ENCODE peak calls at places on chromosomes 12 and 14, in eight cellular contexts. U is GM23338, R is OCI-LY7, E is PC-3, N is neural progenitor cell, X is hepatocyte, I is SK-N-SH, Q is HCT116. J is an unnamed sample.
A peak's percentile ranks its signal among the peaks of the same experiment; 100 is the strongest.

GRCh38 chr14:78595797-78596196 is 425.6 kb downstream of the NRXN3 start:
- DNase-seq in N (peak; percentile 48), Q (no peak), X (peak; percentile 18), U (peak; percentile 52), I (peak; percentile 27), E (peak; percentile 5), R (no peak), J (peak; percentile 21)

GRCh38 chr12:69685810-69686209 is 13.3 kb downstream of the BEST3 start:
- DNase-seq in X (no peak), I (no peak), N (no peak), Q (no peak), R (no peak), U (no peak), E (peak; percentile 92), J (peak; percentile 81)

GRCh38 chr12:121144416-121144914 is 11.8 kb downstream of the P2RX7 start:
- DNase-seq in R (no peak), X (no peak), U (no peak), I (no peak), N (no peak), E (peak; percentile 22), Q (no peak), J (peak; percentile 79)

GRCh38 chr12:108551556-108551955 is 9.4 kb downstream of the SART3 start:
- DNase-seq in Q (no peak), E (no peak), U (no peak), N (no peak), X (no peak), R (no peak), I (no peak), J (peak; percentile 67)

GRCh38 chr12:101637936-101638335 is 43.2 kb downstream of the MYBPC1 start:
- DNase-seq in U (peak; percentile 4), Q (no peak), R (no peak), E (no peak), N (no peak), I (no peak), X (no peak), J (no peak)

GRCh38 chr12:49967777-49968250 is 4.9 kb upstream of the AQP6 start:
- DNase-seq in E (no peak), X (no peak), U (peak; percentile 58), Q (no peak), R (no peak), I (no peak), N (no peak), J (no peak)

GRCh38 chr14:79248771-79249170 is 962.5 kb downstream of the DIO2 start:
- DNase-seq in R (no peak), I (no peak), U (no peak), X (no peak), E (no peak), N (no peak), Q (no peak), J (no peak)

GRCh38 chr12:108273217-108273616 is 65.9 kb downstream of the CMKLR1 start:
- DNase-seq in Q (no peak), I (peak; percentile 42), R (no peak), E (no peak), N (no peak), X (no peak), U (no peak), J (no peak)

GRCh38 chr12:46210835-46211439 is 57.9 kb downstream of the SLC38A1 start:
- DNase-seq in I (no peak), R (no peak), E (no peak), N (no peak), Q (no peak), U (no peak), X (no peak), J (no peak)

GRCh38 chr12:7602287-7602686 is 63.4 kb downstream of the APOBEC1 start:
- DNase-seq in I (no peak), R (no peak), X (no peak), E (peak; percentile 8), U (no peak), Q (peak; percentile 22), N (no peak), J (peak; percentile 67)

GRCh38 chr12:115349711-115350110 is 665.7 kb upstream of the TBX3 start:
- DNase-seq in I (no peak), U (no peak), X (no peak), Q (no peak), E (no peak), R (no peak), N (no peak), J (no peak)

GRCh38 chr12:9365296-9365695 is 157.1 kb upstream of the PZP start:
- DNase-seq in I (no peak), E (no peak), N (no peak), X (no peak), Q (no peak), U (no peak), R (no peak), J (peak; percentile 51)

GRCh38 chr14:78638926-78639325 is 468.8 kb downstream of the NRXN3 start:
- DNase-seq in E (no peak), R (no peak), N (no peak), U (no peak), I (no peak), X (no peak), Q (no peak), J (no peak)

GRCh38 chr12:112517730-112518129 is 99.0 kb downstream of the PTPN11 start:
- DNase-seq in I (no peak), U (no peak), X (no peak), R (no peak), Q (no peak), N (no peak), E (no peak), J (no peak)

GRCh38 chr12:98635657-98636323 is 8.8 kb downstream of the IKBIP start:
- DNase-seq in X (no peak), N (no peak), Q (peak; percentile 39), R (peak; percentile 44), E (peak; percentile 90), U (peak; percentile 32), I (no peak), J (peak; percentile 56)

GRCh38 chr12:123150273-123150803 is 552 bp downstream of the PITPNM2 start:
- DNase-seq in N (peak; percentile 16), X (no peak), E (peak; percentile 20), I (peak; percentile 88), U (peak; percentile 55), R (no peak), Q (no peak), J (no peak)
- TF ChIP-seq EZH2phosphoT487 in N (peak; percentile 79), X (no peak), E (no peak), I (no peak), U (peak; percentile 36), R (no peak), Q (no peak), J (no peak)

GRCh38 chr14:93789366-93790130 is 1.3 kb upstream of the PRIMA1 start:
- DNase-seq in E (no peak), Q (no peak), R (no peak), I (peak; percentile 42), N (peak; percentile 42), X (no peak), U (peak; percentile 42), J (peak; percentile 3)
- TF ChIP-seq EZH2phosphoT487 in E (no peak), Q (no peak), R (no peak), I (no peak), N (no peak), X (no peak), U (no peak), J (no peak)

DNA sequence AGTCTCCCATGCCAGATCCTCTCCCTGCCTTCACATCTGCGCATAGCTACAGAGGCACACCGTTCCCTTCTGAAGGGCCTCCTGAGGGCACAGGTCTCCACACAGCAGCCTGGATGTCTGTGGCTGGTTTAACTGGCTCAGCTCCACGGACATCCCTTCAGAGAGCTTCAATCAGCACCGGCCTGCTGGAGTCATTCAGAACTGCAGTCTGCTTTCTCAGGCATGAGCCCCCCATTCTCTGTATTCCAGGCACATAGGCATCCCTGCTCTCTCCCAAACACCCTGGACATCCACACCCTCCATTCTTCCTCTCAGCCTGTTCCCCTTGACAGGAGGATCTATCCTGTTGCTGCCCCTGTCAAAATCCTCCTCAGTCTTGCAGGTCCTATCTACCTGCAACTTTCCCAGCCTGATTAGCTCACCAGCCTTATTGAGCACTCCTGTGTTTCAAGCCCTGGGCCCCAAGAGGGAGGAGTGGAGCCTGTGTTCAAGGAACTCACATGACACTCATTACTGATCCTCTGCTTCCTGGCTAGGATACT is 2.9 kb upstream of the DHRS2 start:
- DNase-seq in Q (no peak), U (peak; percentile 61), E (no peak), R (no peak), I (peak; percentile 36), X (peak; percentile 55), N (peak; percentile 11), J (no peak)
- TF ChIP-seq EZH2phosphoT487 in Q (no peak), U (no peak), E (no peak), R (no peak), I (no peak), X (no peak), N (no peak), J (no peak)

GRCh38 chr12:65121956-65122469 is 908 bp upstream of the WIF1 start:
- DNase-seq in N (peak; percentile 7), I (no peak), E (no peak), R (no peak), U (no peak), Q (no peak), X (no peak), J (no peak)

GRCh38 chr12:65123435-65124063 is 2.4 kb upstream of the WIF1 start:
- DNase-seq in E (peak; percentile 66), Q (no peak), N (peak; percentile 69), R (peak; percentile 48), U (peak; percentile 67), X (peak; percentile 80), I (peak; percentile 15), J (peak; percentile 71)

GRCh38 chr12:65119063-65119462 is 2.0 kb downstream of the WIF1 start:
- DNase-seq in U (no peak), N (no peak), E (no peak), R (no peak), X (no peak), Q (no peak), I (no peak), J (no peak)

GRCh38 chr12:65122661-65123060 is 1.6 kb upstream of the WIF1 start:
- DNase-seq in R (no peak), X (no peak), U (no peak), E (peak; percentile 31), N (peak; percentile 20), Q (no peak), I (no peak), J (no peak)

DNA sequence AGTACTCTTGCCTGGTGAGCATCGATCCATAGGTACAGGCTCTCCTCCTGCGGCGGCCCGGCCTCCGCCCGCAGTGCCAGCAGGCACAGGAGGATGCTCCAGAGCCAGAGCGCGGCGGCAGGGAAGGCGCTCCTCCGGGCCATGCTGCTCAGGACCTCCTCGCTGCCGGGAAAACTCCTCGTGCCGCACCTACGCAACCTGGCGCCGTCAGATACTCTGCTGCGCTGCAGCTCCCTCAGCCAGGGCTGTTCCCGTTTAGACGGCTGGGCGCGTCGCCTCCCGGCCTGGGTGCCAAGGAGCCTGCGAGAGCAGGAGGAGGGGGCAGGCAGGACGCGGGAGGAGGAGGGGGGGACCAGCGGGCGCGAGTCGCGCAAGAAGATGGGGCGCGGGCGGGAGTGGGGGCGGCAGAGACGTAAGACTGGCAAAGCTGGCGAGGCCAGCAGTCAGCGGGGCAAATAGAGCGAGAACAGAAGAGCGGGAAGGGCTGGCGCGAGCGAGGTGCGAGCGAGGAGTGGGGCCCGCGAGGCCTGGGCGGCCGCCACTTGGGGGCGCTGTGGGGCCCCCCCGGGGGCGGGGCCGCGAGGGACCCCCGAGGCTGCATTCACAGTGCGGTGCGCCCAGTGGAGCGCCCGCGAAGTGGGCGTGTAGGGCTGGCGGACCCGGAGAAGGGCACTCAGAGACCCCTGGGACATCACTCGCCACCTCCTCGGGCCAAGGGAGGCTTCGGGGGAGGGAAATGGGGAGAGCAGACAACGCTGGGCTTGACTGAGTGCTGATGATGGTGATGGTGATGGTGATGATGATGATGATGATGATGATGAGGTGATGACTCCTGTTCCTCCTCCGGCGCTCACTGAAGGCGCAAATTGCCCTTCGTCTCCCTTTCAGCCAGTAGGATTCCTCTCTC is at the start of gene WIF1:
- DNase-seq in U (peak; percentile 92), R (no peak), Q (no peak), N (peak; percentile 76), X (peak; percentile 55), I (peak; percentile 69), E (peak; percentile 10), J (peak; percentile 38)
- TF ChIP-seq EZH2phosphoT487 in U (no peak), R (no peak), Q (no peak), N (peak; percentile 71), X (no peak), I (no peak), E (no peak), J (no peak)

J was measured in GM23248.